ENCODE peak calls at places on chromosome 11, in nine cellular contexts. B is brain microvascular endothelial cell; A is right cardiac atrium; T is NCI-H460; V is kidney tubule cell; L is MV-4-11; Z is stimulated activated naive B cell treated with anti-CD40 and anti-IgM and Interleukin-4, amounts not matched to agents 10 μg/mL and 1 μg/mL and 100 μg/mL, for 72 hours; G is kidney epithelial cell; M is vagina. P is an unnamed sample.

GRCh38 chr11:18171377-18172000 is 1.1 kb upstream of the MRGPRX4 start:
- DNase-seq in B (peak; percentile 12), A (no peak), T (peak; percentile 24), V (peak; percentile 49), L (no peak), Z (no peak), G (no peak), M (no peak), P (no peak)

GRCh38 chr11:95585071-95585751 is 204.4 kb downstream of the FAM76B start:
- DNase-seq in B (peak; percentile 72), A (no peak), T (no peak), V (peak; percentile 61), L (no peak), Z (no peak), G (no peak), M (no peak), P (no peak)

GRCh38 chr11:46489668-46490560 is 98.3 kb upstream of the CHRM4 start:
- DNase-seq in B (peak; percentile 55), A (no peak), T (peak; percentile 3), V (peak; percentile 49), L (peak; percentile 32), Z (peak; percentile 7), G (no peak), M (no peak), P (no peak)

GRCh38 chr11:131412061-131412460 is 41.6 kb downstream of the NTM start:
- DNase-seq in B (no peak), A (no peak), T (no peak), V (no peak), L (no peak), Z (no peak), G (no peak), M (no peak), P (no peak)

GRCh38 chr11:5368502-5369043 is 15.0 kb upstream of the OR51M1 start:
- DNase-seq in B (no peak), A (no peak), T (no peak), V (no peak), L (no peak), Z (no peak), G (no peak), M (no peak), P (no peak)

GRCh38 chr11:122646549-122647340 is 8.8 kb upstream of the UBASH3B start:
- DNase-seq in B (peak; percentile 53), A (no peak), T (no peak), V (peak; percentile 71), L (no peak), Z (no peak), G (no peak), M (no peak), P (no peak)

GRCh38 chr11:73335204-73335923 is 27.3 kb downstream of the ARHGEF17 start:
- DNase-seq in B (peak; percentile 78), A (peak; percentile 90), T (peak; percentile 55), V (peak; percentile 83), L (peak; percentile 64), Z (peak; percentile 66), G (no peak), M (no peak), P (peak; percentile 76)

GRCh38 chr11:103601230-103601846 is 435.1 kb upstream of the DDI1 start:
- DNase-seq in B (peak; percentile 61), A (peak; percentile 39), T (peak; percentile 33), V (peak; percentile 64), L (peak; percentile 84), Z (peak; percentile 13), G (no peak), M (no peak), P (no peak)